ENCODE peak calls at places on chromosomes 1 and 21, in six cellular contexts. S is fibroblast of lung, R is tibial nerve, V is fibroblast of mammary gland, B is cardiac fibroblast, A is psoas muscle. T is an unnamed sample.

GRCh38 chr1:84348240-84348555 is 46.7 kb downstream of the SAMD13 start:
- DNase-seq in S (peak), R (no peak), V (peak), B (peak), A (no peak), T (no peak)

GRCh38 chr1:75310067-75310466 is 175.9 kb downstream of the LHX8 start:
- DNase-seq in S (no peak), R (no peak), V (no peak), B (no peak), A (no peak), T (no peak)

GRCh38 chr1:158999301-159000069 is 10.2 kb upstream of the IFI16 start:
- DNase-seq in S (peak), R (peak), V (peak), B (peak), A (peak), T (peak)

GRCh38 chr1:8545078-8545477 is 227.2 kb downstream of the SLC45A1 start:
- DNase-seq in S (no peak), R (no peak), V (no peak), B (no peak), A (no peak), T (no peak)

GRCh38 chr1:181204530-181204929 is 116.0 kb downstream of the IER5 start:
- DNase-seq in S (no peak), R (no peak), V (no peak), B (no peak), A (no peak), T (no peak)

GRCh38 chr1:108746382-108747127 is at the start of gene STXBP3:
- DNase-seq in S (peak), R (peak), V (peak), B (peak), A (peak), T (peak)

GRCh38 chr1:67560580-67561285 is 124.3 kb upstream of the GADD45A start:
- DNase-seq in S (no peak), R (no peak), V (peak), B (peak), A (no peak), T (no peak)

GRCh38 chr1:37814257-37814656 is 6.2 kb upstream of the YRDC start:
- DNase-seq in S (no peak), R (no peak), V (peak), B (no peak), A (no peak), T (no peak)

GRCh38 chr1:79128726-79129125 is 122.2 kb upstream of the ADGRL4 start:
- DNase-seq in S (peak), R (no peak), V (peak), B (peak), A (no peak), T (no peak)

GRCh38 chr21:38114717-38115333 is 142.0 kb upstream of the KCNJ15 start:
- DNase-seq in S (no peak), R (no peak), V (no peak), B (no peak), A (no peak), T (no peak)

GRCh38 chr1:109586055-109586454 is 33.4 kb downstream of the GNAT2 start:
- DNase-seq in S (no peak), R (no peak), V (no peak), B (no peak), A (no peak), T (no peak)

GRCh38 chr1:244077473-244078220 is 26.6 kb downstream of the ZBTB18 start:
- DNase-seq in S (no peak), R (no peak), V (no peak), B (no peak), A (no peak), T (no peak)

GRCh38 chr1:216960716-216961115 is 237.5 kb upstream of the ESRRG start:
- DNase-seq in S (peak), R (no peak), V (no peak), B (no peak), A (no peak), T (no peak)

DNA sequence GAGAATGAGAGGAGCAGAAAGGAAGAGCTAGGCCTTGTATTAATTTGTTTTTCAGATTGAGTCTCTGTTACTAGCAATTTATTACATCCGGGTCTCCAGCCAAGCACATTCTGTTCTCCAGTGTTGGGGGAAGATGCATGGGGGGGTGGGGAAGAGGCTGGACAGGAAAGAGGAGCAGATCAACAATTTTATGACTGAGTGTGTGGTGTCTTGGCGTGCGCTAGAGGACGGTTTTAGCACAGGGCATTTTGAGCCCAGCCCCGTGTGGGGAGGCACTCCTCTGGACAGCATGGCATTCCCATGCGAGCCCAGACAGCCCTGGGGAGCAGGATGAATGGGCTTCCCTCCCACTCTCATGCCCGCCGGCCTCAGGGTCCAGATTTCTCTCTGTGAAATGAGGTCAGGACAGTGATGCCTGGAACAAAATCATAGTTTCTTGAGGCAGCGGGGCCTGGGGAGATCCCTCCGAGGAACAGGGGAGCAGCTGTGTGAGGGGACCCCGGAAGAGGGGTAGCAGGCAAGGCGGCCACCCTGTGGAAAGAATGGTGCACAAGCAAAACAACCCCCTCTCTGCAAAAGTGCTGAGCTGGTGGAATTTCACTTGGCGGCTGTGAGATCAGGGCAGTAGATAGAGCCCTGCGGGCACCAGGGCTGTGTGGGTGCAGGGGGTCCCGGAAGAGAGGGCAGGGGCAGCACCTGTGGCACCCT is 16.3 kb downstream of the SOX13 start:
- DNase-seq in S (peak), R (peak), V (peak), B (peak), A (peak), T (peak)
- H3K4me3 ChIP-seq in S (no peak), R (no peak), V (no peak), B (no peak), A (peak), T (peak)

DNA sequence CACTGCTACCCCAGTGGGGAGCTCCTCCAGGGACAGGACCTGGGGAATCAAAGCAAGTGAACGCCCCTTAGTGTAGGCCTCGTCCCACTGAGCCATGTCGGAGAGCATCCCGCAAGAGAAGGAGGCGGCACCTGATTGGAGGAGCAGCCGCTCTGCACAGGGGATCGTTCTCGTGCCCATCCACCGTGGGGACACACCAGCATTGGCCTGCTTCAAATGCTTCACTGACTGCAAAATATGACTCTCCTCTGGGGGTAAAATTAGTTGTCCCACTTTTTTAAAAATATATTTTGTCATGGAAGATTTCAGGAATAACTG is 111.0 kb downstream of the PDE9A start:
- DNase-seq in S (no peak), R (no peak), V (no peak), B (no peak), A (no peak), T (no peak)
- H3K4me3 ChIP-seq in S (no peak), R (no peak), V (no peak), B (no peak), A (no peak), T (no peak)

GRCh38 chr1:156420209-156421061 is 51.4 kb downstream of the RHBG start:
- DNase-seq in S (no peak), R (no peak), V (no peak), B (no peak), A (no peak), T (no peak)

GRCh38 chr1:156421939-156422601 is 53.1 kb downstream of the RHBG start:
- DNase-seq in S (no peak), R (no peak), V (no peak), B (no peak), A (no peak), T (no peak)

GRCh38 chr1:156421062-156421938 is 52.3 kb downstream of the RHBG start:
- DNase-seq in S (peak), R (peak), V (peak), B (peak), A (peak), T (peak)

GRCh38 chr1:156417700-156418015 is 48.6 kb downstream of the RHBG start:
- DNase-seq in S (no peak), R (no peak), V (no peak), B (no peak), A (no peak), T (no peak)

DNA sequence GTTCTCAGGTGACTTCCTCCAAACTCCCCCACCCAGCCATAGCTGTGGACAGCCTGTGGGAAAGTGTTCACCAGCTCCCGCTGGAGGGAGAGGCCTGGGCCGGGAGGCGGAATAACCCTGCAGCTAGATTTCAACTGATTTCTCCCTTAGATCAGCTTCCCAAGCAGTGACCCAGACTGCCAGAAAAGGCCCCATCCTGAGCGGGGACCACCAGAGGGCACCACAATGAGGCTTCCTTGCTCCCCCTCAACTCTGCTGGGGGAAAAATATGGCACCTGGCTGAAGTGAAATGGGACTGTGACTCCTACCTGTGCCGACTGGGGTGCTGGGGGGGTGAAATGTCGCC is 50.8 kb downstream of the RHBG start:
- DNase-seq in S (no peak), R (no peak), V (no peak), B (no peak), A (no peak), T (no peak)
- H3K4me3 ChIP-seq in S (no peak), R (peak), V (no peak), B (no peak), A (peak), T (peak)

GRCh38 chr1:223234534-223234933 is 91.5 kb upstream of the TLR5 start:
- DNase-seq in S (no peak), R (no peak), V (no peak), B (no peak), A (no peak), T (no peak)
- H3K4me3 ChIP-seq in S (no peak), R (no peak), V (no peak), B (no peak), A (no peak), T (no peak)

GRCh38 chr21:42235593-42235992 is 16.7 kb downstream of the ABCG1 start:
- DNase-seq in S (no peak), R (no peak), V (no peak), B (no peak), A (no peak), T (no peak)
- H3K4me3 ChIP-seq in S (no peak), R (no peak), V (no peak), B (no peak), A (peak), T (no peak)

GRCh38 chr1:69082312-69082711 is 485.4 kb upstream of the LRRC7 start:
- DNase-seq in S (no peak), R (no peak), V (no peak), B (no peak), A (no peak), T (no peak)
- H3K4me3 ChIP-seq in S (no peak), R (no peak), V (no peak), B (no peak), A (no peak), T (no peak)

GRCh38 chr1:2529776-2530500 is at the start of gene HES5:
- DNase-seq in S (no peak), R (no peak), V (no peak), B (no peak), A (no peak), T (no peak)

GRCh38 chr1:2532485-2533160 is 2.6 kb upstream of the HES5 start:
- DNase-seq in S (no peak), R (no peak), V (no peak), B (no peak), A (no peak), T (no peak)

GRCh38 chr1:2528611-2528965 is 1.5 kb downstream of the HES5 start:
- DNase-seq in S (no peak), R (no peak), V (no peak), B (no peak), A (no peak), T (no peak)

GRCh38 chr1:2528966-2529750 is 905 bp downstream of the HES5 start:
- DNase-seq in S (no peak), R (no peak), V (no peak), B (no peak), A (peak), T (peak)

DNA sequence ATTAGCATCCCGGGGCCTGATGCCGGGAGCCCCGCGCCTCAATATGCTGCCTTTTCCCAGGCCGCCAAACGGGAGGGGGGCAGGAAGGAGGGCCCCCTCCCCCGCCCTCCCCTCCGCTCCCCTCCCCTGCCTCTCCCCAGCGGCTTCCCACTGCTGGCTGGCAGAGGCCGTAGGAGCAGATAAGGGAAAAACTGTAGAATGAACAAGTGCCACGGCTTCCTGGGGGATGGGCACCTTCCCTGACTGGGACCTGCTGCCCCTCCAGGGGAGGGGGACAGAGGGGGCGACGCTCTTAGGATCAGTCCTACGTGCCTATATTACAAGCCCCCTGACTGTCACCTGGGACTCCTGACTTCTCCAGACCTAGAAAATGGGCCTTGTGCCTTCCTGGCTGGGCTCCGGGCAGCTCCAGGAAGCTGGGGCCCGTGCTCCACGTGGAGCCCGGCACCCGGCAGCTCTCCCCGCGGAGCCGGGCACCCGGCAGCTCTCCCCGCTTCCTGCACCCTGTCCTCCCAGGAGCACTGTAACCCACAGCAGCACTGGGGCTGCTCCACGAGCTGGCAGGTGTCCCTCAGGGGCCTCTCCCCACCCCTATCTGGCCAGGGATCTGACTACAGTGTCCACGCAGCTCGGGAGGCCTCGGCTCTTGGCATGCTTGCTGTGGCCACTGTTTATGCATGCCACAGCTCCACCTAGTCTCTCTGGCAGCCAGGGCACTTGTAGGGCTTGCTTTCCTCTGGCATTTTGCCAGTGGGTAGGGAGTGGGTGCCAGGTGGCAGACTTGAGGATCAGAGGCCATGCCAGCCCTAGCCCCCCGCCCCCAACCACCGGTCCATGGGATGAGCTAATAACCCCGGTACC is 668 bp upstream of the HES5 start:
- DNase-seq in S (no peak), R (no peak), V (no peak), B (no peak), A (no peak), T (no peak)
- H3K4me3 ChIP-seq in S (no peak), R (peak), V (no peak), B (no peak), A (peak), T (peak)

GRCh38 chr1:183653876-183654451 is 848 bp upstream of the APOBEC4 start:
- DNase-seq in S (no peak), R (no peak), V (no peak), B (no peak), A (no peak), T (no peak)
- H3K4me3 ChIP-seq in S (no peak), R (no peak), V (no peak), B (no peak), A (no peak), T (no peak)

DNA sequence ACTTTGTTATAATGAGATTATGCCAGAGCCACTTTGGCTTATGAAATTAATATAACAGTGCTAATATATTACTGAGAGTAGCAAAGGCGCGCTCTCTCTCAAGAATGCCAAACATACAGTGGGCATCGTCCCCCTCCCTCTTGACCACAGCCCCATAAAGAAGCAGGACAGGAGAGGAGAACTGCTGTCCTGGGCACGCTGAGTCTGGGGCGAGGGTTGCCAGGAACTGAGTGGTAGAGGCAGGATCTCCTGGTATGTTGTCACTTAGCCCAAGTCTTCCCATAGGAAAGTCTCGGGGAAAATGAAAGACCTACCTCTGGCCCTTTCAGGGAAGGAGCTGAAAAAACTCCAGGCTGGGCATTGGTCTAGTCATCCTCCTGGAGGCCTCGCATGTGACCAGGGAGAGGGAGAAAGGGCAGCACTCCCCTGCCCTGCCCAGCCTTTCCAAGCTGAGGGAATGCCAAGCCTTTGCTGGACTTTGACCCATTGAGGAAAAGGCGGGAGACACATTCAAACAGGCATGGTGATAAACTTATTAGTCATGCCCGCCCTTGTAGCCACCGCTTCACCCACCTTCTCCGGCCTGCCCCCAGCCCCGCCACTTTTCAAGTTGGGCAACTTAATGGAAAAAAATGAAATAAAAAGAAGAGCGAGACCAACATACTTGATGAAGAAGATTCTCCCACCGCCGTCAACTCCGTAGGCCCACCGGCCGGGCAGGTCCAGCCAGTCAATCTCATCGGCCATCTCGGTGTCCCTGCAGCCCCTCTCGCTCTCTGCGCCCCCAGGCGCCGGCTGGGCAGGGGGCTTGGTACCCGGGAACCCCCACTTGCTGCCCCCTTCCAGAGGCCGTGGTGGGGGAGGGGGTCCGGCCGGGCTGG is 17.4 kb upstream of the PLEKHA6 start:
- DNase-seq in S (no peak), R (no peak), V (no peak), B (no peak), A (no peak), T (no peak)
- H3K4me3 ChIP-seq in S (no peak), R (peak), V (no peak), B (peak), A (peak), T (peak)

GRCh38 chr21:45142916-45143315 is 68.5 kb downstream of the ADARB1 start:
- DNase-seq in S (no peak), R (no peak), V (no peak), B (no peak), A (no peak), T (no peak)

GRCh38 chr21:45140346-45140940 is 66.1 kb downstream of the ADARB1 start:
- DNase-seq in S (peak), R (peak), V (peak), B (peak), A (peak), T (peak)

GRCh38 chr21:45143855-45144254 is 69.5 kb downstream of the ADARB1 start:
- DNase-seq in S (no peak), R (no peak), V (no peak), B (no peak), A (no peak), T (no peak)

GRCh38 chr21:45141507-45141906 is 67.1 kb downstream of the ADARB1 start:
- DNase-seq in S (no peak), R (no peak), V (no peak), B (no peak), A (no peak), T (no peak)

GRCh38 chr21:45142469-45142868 is 68.1 kb downstream of the ADARB1 start:
- DNase-seq in S (peak), R (no peak), V (peak), B (peak), A (peak), T (no peak)
- H3K4me3 ChIP-seq in S (no peak), R (no peak), V (no peak), B (no peak), A (no peak), T (no peak)